ENCODE peak calls at places on chromosomes 6 and 20, in eight cellular contexts. W is psoas muscle, Y is foreskin fibroblast, I is IMR-90, G is endothelial cell of umbilical vein, E is GM06990, A is BJ, N is lower lobe of right lung. B is an unnamed sample.

GRCh38 chr20:23111944-23112342 is 25.8 kb upstream of the CD93 start:
- DNase-seq in G (no peak), Y (no peak), W (no peak), A (no peak), I (no peak), E (no peak), N (no peak), B (no peak)

GRCh38 chr6:148374040-148374439 is 31.4 kb downstream of the SASH1 start:
- DNase-seq in A (no peak), N (no peak), E (no peak), G (no peak), Y (no peak), W (no peak), I (no peak), B (no peak)

GRCh38 chr20:8981482-8981881 is 87.4 kb upstream of the PLCB4 start:
- DNase-seq in N (no peak), G (no peak), A (no peak), Y (no peak), E (no peak), W (no peak), I (peak), B (no peak)

GRCh38 chr20:34549291-34549928 is 9.1 kb upstream of the MAP1LC3A start:
- DNase-seq in G (no peak), I (peak), A (no peak), N (no peak), W (no peak), Y (peak), E (no peak), B (peak)

GRCh38 chr20:1810926-1811620 is 84.1 kb upstream of the SIRPA start:
- DNase-seq in Y (peak), N (no peak), E (no peak), W (no peak), I (peak), G (peak), A (no peak), B (no peak)

GRCh38 chr20:4067600-4068261 is 52.4 kb upstream of the RNF24 start:
- DNase-seq in N (no peak), I (peak), E (no peak), W (no peak), A (no peak), G (peak), Y (peak), B (no peak)

GRCh38 chr6:71012871-71013456 is 56.1 kb upstream of the B3GAT2 start:
- DNase-seq in G (peak), E (peak), I (peak), A (no peak), N (no peak), Y (peak), W (no peak), B (peak)

GRCh38 chr6:100460650-100461204 is 4.0 kb downstream of the SIM1 start:
- DNase-seq in G (peak), N (no peak), W (no peak), A (no peak), Y (peak), E (no peak), I (no peak), B (no peak)

GRCh38 chr6:491233-491632 is 99.7 kb downstream of the IRF4 start:
- DNase-seq in A (no peak), N (no peak), Y (no peak), E (no peak), I (no peak), G (no peak), W (no peak), B (no peak)

GRCh38 chr6:56932891-56933473 is 21.9 kb upstream of the BEND6 start:
- DNase-seq in N (no peak), I (no peak), E (no peak), G (no peak), A (no peak), Y (no peak), W (no peak), B (no peak)

GRCh38 chr6:121055572-121056163 is 278.6 kb downstream of the TBC1D32 start:
- DNase-seq in I (peak), G (peak), N (no peak), E (peak), W (no peak), Y (peak), A (peak), B (peak)

GRCh38 chr6:40796280-40797223 is 209.4 kb upstream of the LRFN2 start:
- DNase-seq in G (no peak), W (no peak), N (no peak), A (no peak), E (no peak), Y (peak), I (no peak), B (no peak)

GRCh38 chr6:31580807-31581437 is 1.3 kb downstream of the LTB start:
- DNase-seq in Y (peak), G (peak), A (no peak), E (peak), W (peak), I (peak), N (peak), B (peak)

GRCh38 chr6:108446629-108447150 is 114.0 kb upstream of the FOXO3 start:
- DNase-seq in E (no peak), Y (no peak), N (no peak), W (no peak), I (no peak), A (no peak), G (peak), B (no peak)

GRCh38 chr20:39706089-39706721 is 744.1 kb downstream of the DHX35 start:
- DNase-seq in G (peak), E (no peak), A (no peak), W (peak), I (no peak), N (no peak), Y (no peak), B (no peak)

GRCh38 chr6:134480593-134480992 is 162.7 kb upstream of the SGK1 start:
- DNase-seq in A (no peak), I (peak), N (no peak), G (peak), W (no peak), E (no peak), Y (peak), B (no peak)

GRCh38 chr20:20070871-20071726 is 18.8 kb downstream of the CFAP61 start:
- DNase-seq in N (no peak), G (no peak), E (no peak), A (no peak), I (no peak), Y (no peak), W (no peak), B (no peak)

GRCh38 chr6:70524721-70525286 is 41.9 kb upstream of the SDHAF4 start:
- DNase-seq in Y (peak), W (no peak), I (peak), A (no peak), N (no peak), E (no peak), G (no peak), B (no peak)

GRCh38 chr20:3090565-3090964 is 6.0 kb upstream of the AVP start:
- DNase-seq in I (no peak), Y (no peak), W (no peak), E (no peak), N (no peak), A (no peak), G (no peak), B (no peak)

GRCh38 chr6:111456208-111456607 is 26.8 kb downstream of the REV3L start:
- DNase-seq in W (no peak), A (no peak), I (peak), Y (peak), G (peak), E (no peak), N (no peak), B (no peak)

GRCh38 chr20:45347297-45347935 is 808 bp downstream of the SDC4 start:
- DNase-seq in A (no peak), E (no peak), G (no peak), N (no peak), Y (peak), W (no peak), I (no peak), B (no peak)

GRCh38 chr6:13512900-13513299 is 25.5 kb upstream of the GFOD1 start:
- DNase-seq in G (no peak), N (no peak), E (no peak), I (no peak), Y (no peak), A (no peak), W (no peak), B (no peak)

GRCh38 chr20:44599715-44600114 is 17.3 kb downstream of the PKIG start:
- DNase-seq in N (no peak), E (no peak), Y (no peak), I (no peak), A (no peak), G (no peak), W (no peak), B (no peak)

GRCh38 chr6:161232001-161232400 is 41.9 kb downstream of the AGPAT4 start:
- DNase-seq in A (no peak), I (no peak), E (no peak), W (no peak), N (no peak), Y (no peak), G (no peak), B (no peak)

GRCh38 chr20:45508068-45508886 is 7.1 kb downstream of the SPINT3 start:
- DNase-seq in N (no peak), W (no peak), E (no peak), A (no peak), G (no peak), Y (no peak), I (no peak), B (peak)

GRCh38 chr20:29430531-29430930 is 1826.9 kb upstream of the DEFB115 start:
- DNase-seq in A (no peak), G (no peak), Y (no peak), N (no peak), E (no peak), W (no peak), I (no peak), B (no peak)

DNA sequence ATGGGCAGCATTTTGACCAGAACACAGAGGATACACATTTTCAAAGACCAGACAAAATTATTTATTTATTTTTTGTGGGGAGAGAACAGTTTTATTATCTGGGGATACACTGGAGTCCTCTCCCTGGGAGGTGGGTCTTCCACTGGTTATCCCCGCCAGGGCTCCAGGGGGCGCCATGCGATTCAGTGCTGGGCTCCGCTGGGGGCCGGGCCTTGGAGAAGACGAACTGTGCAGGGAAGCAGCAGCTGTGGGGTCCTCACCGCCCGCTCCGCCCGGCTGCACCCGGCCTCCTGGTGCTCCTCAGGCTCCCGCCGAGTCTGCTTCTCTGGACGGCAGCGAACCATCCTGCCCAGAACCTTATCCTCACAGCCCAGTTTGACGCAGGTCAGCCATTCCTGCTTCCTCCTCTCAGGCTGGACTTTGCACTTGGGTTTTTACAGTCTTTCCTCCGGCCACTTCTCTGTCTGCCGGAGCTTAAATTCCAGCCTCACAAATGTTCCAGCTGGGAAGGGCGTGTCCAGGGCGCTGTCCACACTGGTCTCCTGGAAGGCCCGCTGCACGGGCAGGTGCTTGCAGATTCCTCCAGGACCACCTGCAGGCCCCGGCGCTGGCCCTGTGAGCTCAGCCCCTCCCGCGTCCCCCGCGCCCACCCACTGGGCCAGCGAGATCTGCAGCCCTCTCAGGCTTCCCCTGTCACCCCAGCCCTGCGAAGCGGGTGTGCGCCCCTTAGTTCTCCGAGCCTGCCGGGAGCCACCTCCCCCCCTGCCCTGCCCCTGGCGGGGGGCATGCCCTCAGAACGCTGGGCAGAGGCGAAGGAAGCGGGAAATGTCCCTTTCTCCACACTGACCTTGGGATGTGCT is 1830.0 kb upstream of the DEFB115 start:
- DNase-seq in A (no peak), I (no peak), Y (no peak), G (no peak), E (no peak), N (no peak), W (no peak), B (no peak)
- H3K4me3 ChIP-seq in A (no peak), I (no peak), Y (no peak), G (no peak), E (no peak), N (no peak), W (no peak), B (no peak)

DNA sequence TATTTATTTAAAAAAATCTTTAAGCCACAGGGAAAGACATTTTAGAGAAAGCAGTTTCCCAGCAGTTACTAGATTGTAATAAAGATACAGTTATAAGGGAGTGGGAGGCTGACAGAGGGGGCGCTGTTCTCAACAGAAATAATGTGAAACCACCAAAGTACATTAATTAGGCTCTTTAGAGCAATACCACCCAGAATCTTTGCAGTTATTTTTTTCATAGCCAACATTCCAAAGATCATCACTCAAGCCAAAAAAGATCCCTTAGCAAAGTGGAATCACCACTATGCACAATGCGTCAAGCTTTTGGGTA is 331.3 kb upstream of the DEFB112 start:
- DNase-seq in I (no peak), Y (peak), W (no peak), N (no peak), G (no peak), E (no peak), A (no peak), B (peak)
- TF ChIP-seq CTCF in I (no peak), Y (no peak), W (no peak), N (no peak), G (no peak), E (peak), A (no peak), B (peak)

GRCh38 chr6:50264995-50265571 is 215.4 kb upstream of the DEFB112 start:
- DNase-seq in A (no peak), Y (peak), E (no peak), W (no peak), G (no peak), I (no peak), N (no peak), B (no peak)
- H3K4me3 ChIP-seq in A (no peak), Y (no peak), E (no peak), W (no peak), G (no peak), I (no peak), N (no peak), B (no peak)

GRCh38 chr6:110345025-110345424 is 13.1 kb downstream of the METTL24 start:
- DNase-seq in Y (no peak), I (no peak), W (no peak), E (no peak), G (no peak), N (no peak), A (no peak), B (no peak)

GRCh38 chr6:110342759-110343158 is 15.4 kb downstream of the METTL24 start:
- DNase-seq in W (no peak), Y (no peak), G (no peak), A (no peak), E (no peak), I (no peak), N (no peak), B (no peak)

GRCh38 chr6:110340566-110340965 is 17.6 kb downstream of the METTL24 start:
- DNase-seq in A (no peak), Y (no peak), N (no peak), W (no peak), G (no peak), E (no peak), I (no peak), B (no peak)

GRCh38 chr6:110338820-110339470 is 19.2 kb downstream of the METTL24 start:
- DNase-seq in W (no peak), N (no peak), A (no peak), Y (peak), G (no peak), E (no peak), I (peak), B (no peak)

GRCh38 chr6:110341671-110342304 is 16.4 kb downstream of the METTL24 start:
- DNase-seq in G (no peak), W (no peak), A (no peak), N (no peak), E (no peak), I (peak), Y (peak), B (peak)
- TF ChIP-seq CTCF in G (peak), W (no peak), A (peak), N (peak), E (peak), I (peak), Y (peak), B (peak)

DNA sequence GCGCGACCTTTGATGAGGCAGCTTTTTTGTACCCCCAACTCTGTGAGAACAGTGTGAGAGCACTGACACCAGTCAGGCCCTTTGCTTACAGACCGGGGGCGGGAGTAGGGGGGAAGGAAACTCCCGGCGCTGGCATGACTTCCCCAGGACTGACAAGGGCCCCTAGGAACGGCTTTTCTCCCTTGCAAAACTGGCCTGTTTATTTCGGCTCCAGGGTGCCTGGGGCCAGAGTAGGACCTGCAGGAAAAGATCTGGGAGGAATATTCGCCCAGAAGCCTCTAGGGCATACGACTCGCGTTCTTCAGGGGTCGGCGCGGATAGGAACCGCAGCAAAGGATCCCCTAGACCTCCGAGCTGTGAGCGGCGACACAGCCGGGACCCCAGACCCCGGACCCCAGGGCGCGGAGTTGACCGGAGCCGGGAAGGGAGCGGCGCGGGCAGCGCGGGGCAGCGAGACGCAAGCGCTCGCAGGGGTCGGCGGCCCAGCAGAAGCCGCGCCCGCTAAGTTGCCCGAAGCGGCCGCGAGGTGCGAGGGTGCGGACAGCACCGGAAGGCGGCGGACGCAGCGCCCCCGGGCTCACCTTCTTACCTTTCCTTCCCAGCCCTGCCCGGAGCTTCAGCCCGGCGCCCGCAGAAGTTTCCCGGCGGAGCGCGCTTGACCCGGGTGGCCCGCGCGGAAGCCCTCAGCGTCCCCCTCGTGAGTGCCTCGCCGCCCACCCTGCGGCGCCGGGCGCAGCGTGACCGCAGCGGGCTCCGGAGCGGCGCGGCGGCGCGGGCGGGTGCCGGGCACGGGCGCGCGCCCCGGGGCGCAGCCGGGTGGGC is at the start of gene POPDC3:
- DNase-seq in E (peak), G (no peak), Y (peak), W (peak), I (peak), N (no peak), A (no peak), B (peak)
- H3K4me3 ChIP-seq in E (peak), G (peak), Y (peak), W (peak), I (peak), N (peak), A (peak), B (peak)